ENCODE peak calls at places on chromosomes 12 and 14, in five cellular contexts. A is breast epithelium, J is HCT116, M is spleen, T is sigmoid colon. S is an unnamed sample.

GRCh38 chr12:58833844-58834243 is 86.5 kb downstream of the LRIG3 start:
- DNase-seq in A (no peak), J (no peak), M (no peak), T (no peak), S (no peak)

GRCh38 chr12:67434653-67435375 is 165.7 kb downstream of the CAND1 start:
- DNase-seq in A (no peak), J (no peak), M (no peak), T (no peak), S (no peak)

GRCh38 chr14:102200690-102201368 is 61.1 kb downstream of the WDR20 start:
- DNase-seq in A (no peak), J (no peak), M (no peak), T (peak; percentile 55), S (no peak)

GRCh38 chr14:24145700-24146621 is at the start of gene PSME2:
- DNase-seq in A (no peak), J (no peak), M (no peak), T (no peak), S (peak; percentile 91)

GRCh38 chr12:17296882-17297281 is 690.9 kb upstream of the LMO3 start:
- DNase-seq in A (no peak), J (no peak), M (no peak), T (no peak), S (no peak)

GRCh38 chr12:2286051-2286450 is 233.3 kb downstream of the CACNA1C start:
- DNase-seq in A (no peak), J (no peak), M (no peak), T (no peak), S (no peak)

GRCh38 chr12:105341010-105341409 is 10.5 kb downstream of the C12orf75 start:
- DNase-seq in A (no peak), J (no peak), M (no peak), T (no peak), S (no peak)

GRCh38 chr14:99655521-99655920 is 10.6 kb downstream of the HHIPL1 start:
- DNase-seq in A (no peak), J (no peak), M (no peak), T (no peak), S (no peak)

GRCh38 chr12:25995906-25996305 is 37.4 kb downstream of the RASSF8 start:
- DNase-seq in A (no peak), J (no peak), M (no peak), T (no peak), S (no peak)

GRCh38 chr12:115398311-115398781 is 714.4 kb upstream of the TBX3 start:
- DNase-seq in A (peak; percentile 56), J (no peak), M (no peak), T (no peak), S (no peak)

GRCh38 chr14:32027255-32027939 is 49.7 kb upstream of the ARHGAP5 start:
- DNase-seq in A (no peak), J (no peak), M (no peak), T (no peak), S (no peak)

GRCh38 chr12:123062682-123063426 is 82.4 kb downstream of the ARL6IP4 start:
- DNase-seq in A (peak; percentile 56), J (peak; percentile 18), M (no peak), T (no peak), S (no peak)

GRCh38 chr12:62434504-62435336 is 31.9 kb upstream of the MON2 start:
- DNase-seq in A (peak; percentile 36), J (no peak), M (peak; percentile 76), T (no peak), S (no peak)

GRCh38 chr12:26287666-26288408 is 92.5 kb downstream of the SSPN start:
- DNase-seq in A (peak; percentile 96), J (no peak), M (no peak), T (no peak), S (no peak)

GRCh38 chr12:116962197-116962596 is 51.4 kb downstream of the FBXW8 start:
- DNase-seq in A (no peak), J (no peak), M (no peak), T (no peak), S (no peak)

GRCh38 chr12:10928746-10929286 is at the start of gene PRH2:
- DNase-seq in A (no peak), J (no peak), M (no peak), T (no peak), S (no peak)

GRCh38 chr12:10926263-10926662 is 2.8 kb upstream of the PRH2 start:
- DNase-seq in A (no peak), J (no peak), M (no peak), T (no peak), S (no peak)
- TF ChIP-seq POLR2AphosphoS5 in A (no peak), J (no peak), M (no peak), T (no peak), S (no peak)

GRCh38 chr12:121789233-121789781 is 4.2 kb downstream of the RHOF start:
- DNase-seq in A (no peak), J (no peak), M (peak; percentile 93), T (no peak), S (no peak)
- H3K4me1 ChIP-seq in A (peaks cover under 1% of the 10 kb centered on the region), J (peaks cover 66% of the 10 kb centered on the region), M (peaks cover 71% of the 10 kb centered on the region), T (peaks cover 17% of the 10 kb centered on the region), S (peaks cover 43% of the 10 kb centered on the region)

GRCh38 chr12:6460751-6461371 is 9.0 kb downstream of the TAPBPL start:
- DNase-seq in A (no peak), J (no peak), M (no peak), T (no peak), S (no peak)
- H3K27ac ChIP-seq in A (peak overlapping the region; percentile 53), J (no peak overlapping the region), M (peak overlapping the region; percentile 88), T (peak overlapping the region; percentile 48), S (no peak overlapping the region)

GRCh38 chr12:47773062-47773857 is at the start of gene SLC48A1:
- DNase-seq in A (peak; percentile 58), J (no peak), M (peak; percentile 96), T (peak; percentile 87), S (no peak)
- TF ChIP-seq POLR2AphosphoS5 in A (peak; percentile 16), J (peak; percentile 73), M (peak; percentile 84), T (peak; percentile 52), S (no peak)

GRCh38 chr12:6266431-6267006 is 44.0 kb upstream of the PLEKHG6 start:
- DNase-seq in A (peak; percentile 48), J (no peak), M (no peak), T (no peak), S (no peak)
- H3K4me1 ChIP-seq in A (no peaks in the 10 kb centered on the region), J (peaks cover 8% of the 10 kb centered on the region), M (no peaks in the 10 kb centered on the region), T (peaks cover 18% of the 10 kb centered on the region), S (peaks cover 8% of the 10 kb centered on the region)

GRCh38 chr12:54407183-54407905 is 11.7 kb downstream of the ITGA5 start:
- DNase-seq in A (no peak), J (no peak), M (peak; percentile 60), T (no peak), S (no peak)

GRCh38 chr12:54405573-54405972 is 13.5 kb downstream of the ITGA5 start:
- DNase-seq in A (no peak), J (no peak), M (peak; percentile 52), T (no peak), S (no peak)

GRCh38 chr12:54404061-54405004 is 14.7 kb downstream of the ITGA5 start:
- DNase-seq in A (no peak), J (peak; percentile 31), M (no peak), T (peak; percentile 77), S (no peak)

GRCh38 chr12:54401127-54401526 is 16.6 kb upstream of the ZNF385A start:
- DNase-seq in A (no peak), J (no peak), M (no peak), T (no peak), S (no peak)

GRCh38 chr12:54405106-54405505 is 14.0 kb downstream of the ITGA5 start:
- DNase-seq in A (no peak), J (no peak), M (no peak), T (no peak), S (no peak)
- H3K27ac ChIP-seq in A (peak overlapping the region; percentile 25), J (no peak overlapping the region), M (no peak overlapping the region), T (peak overlapping the region; percentile 100), S (peak overlapping the region; percentile 43)

GRCh38 chr14:76551906-76552305 is 176.0 kb downstream of the ESRRB start:
- DNase-seq in A (no peak), J (no peak), M (no peak), T (no peak), S (no peak)

GRCh38 chr14:76546426-76547221 is 170.7 kb downstream of the ESRRB start:
- DNase-seq in A (no peak), J (peak; percentile 50), M (no peak), T (no peak), S (no peak)

GRCh38 chr14:76551116-76551515 is 175.2 kb downstream of the ESRRB start:
- DNase-seq in A (no peak), J (no peak), M (no peak), T (no peak), S (no peak)

DNA sequence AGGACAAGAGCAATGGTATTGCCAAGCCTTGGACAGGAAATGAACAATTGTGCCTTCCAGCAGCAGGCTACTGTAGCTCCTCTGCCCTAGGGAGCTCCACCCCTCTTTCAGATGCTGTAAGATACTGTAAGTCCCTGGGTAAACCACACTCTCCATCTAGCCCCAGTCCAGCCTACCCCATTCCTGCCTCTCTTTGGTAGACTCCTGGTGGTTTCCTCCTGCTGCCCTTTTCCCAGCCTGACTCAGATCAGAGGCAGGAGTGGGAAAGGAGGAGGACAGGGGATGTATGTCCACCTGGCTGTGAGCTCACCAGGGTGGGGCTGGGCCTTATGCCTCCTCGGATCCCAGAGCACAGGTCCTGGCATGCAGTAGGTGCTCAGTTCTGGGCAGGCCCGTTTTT is 174.6 kb downstream of the ESRRB start:
- DNase-seq in A (no peak), J (peak; percentile 31), M (no peak), T (no peak), S (no peak)
- TF ChIP-seq POLR2AphosphoS5 in A (no peak), J (no peak), M (no peak), T (no peak), S (no peak)

S was measured in vagina.